ENCODE peak calls at places on chromosomes 1 and 21, in ten cellular contexts. Y is lower lobe of right lung, E is MM.1S, A is Caco-2, K is esophagus squamous epithelium, S is A549, C is right cardiac atrium, U is IMR-90, W is fibroblast of lung, G is aorta. M is an unnamed sample. For H3K4me1, the result is how much of the 10 kb centered on the place peaks cover.

GRCh38 chr1:184755226-184756065 is 788 bp upstream of the EDEM3 start:
- DNase-seq in Y (no peak), E (peak), A (peak), K (no peak), S (peak), C (no peak), U (no peak), W (peak), G (no peak), M (no peak)

GRCh38 chr1:20560966-20561365 is 8.6 kb downstream of the FAM43B start:
- DNase-seq in Y (no peak), E (no peak), A (no peak), K (no peak), S (no peak), C (no peak), U (no peak), W (no peak), G (no peak), M (no peak)

GRCh38 chr1:11337536-11338350 is 64.7 kb downstream of the UBIAD1 start:
- DNase-seq in Y (peak), E (peak), A (peak), K (no peak), S (peak), C (peak), U (no peak), W (no peak), G (peak), M (no peak)

GRCh38 chr1:54118704-54119103 is 34.1 kb downstream of the CDCP2 start:
- DNase-seq in Y (no peak), E (no peak), A (no peak), K (no peak), S (peak), C (no peak), U (peak), W (peak), G (no peak), M (no peak)

GRCh38 chr1:16981269-16981849 is 939 bp upstream of the MFAP2 start:
- DNase-seq in Y (no peak), E (no peak), A (no peak), K (no peak), S (no peak), C (no peak), U (peak), W (peak), G (no peak), M (no peak)

GRCh38 chr1:227935826-227936225 is 11.9 kb downstream of the WNT9A start:
- DNase-seq in Y (no peak), E (no peak), A (no peak), K (no peak), S (no peak), C (no peak), U (no peak), W (no peak), G (no peak), M (peak)

GRCh38 chr1:91243171-91243570 is 161.5 kb downstream of the HFM1 start:
- DNase-seq in Y (no peak), E (no peak), A (no peak), K (no peak), S (no peak), C (no peak), U (no peak), W (no peak), G (no peak), M (no peak)

GRCh38 chr1:170271430-170271829 is 125.7 kb downstream of the NTMT2 start:
- DNase-seq in Y (no peak), E (no peak), A (no peak), K (no peak), S (no peak), C (no peak), U (no peak), W (no peak), G (no peak), M (no peak)

GRCh38 chr1:89125571-89126233 is at the start of gene GBP2:
- DNase-seq in Y (no peak), E (peak), A (no peak), K (no peak), S (peak), C (peak), U (peak), W (peak), G (no peak), M (no peak)

GRCh38 chr1:90957497-90957896 is 64.3 kb downstream of the ZNF644 start:
- DNase-seq in Y (no peak), E (no peak), A (no peak), K (no peak), S (no peak), C (no peak), U (no peak), W (no peak), G (no peak), M (no peak)

GRCh38 chr21:35838350-35838749 is 222.0 kb downstream of the SETD4 start:
- DNase-seq in Y (no peak), E (no peak), A (no peak), K (no peak), S (no peak), C (no peak), U (no peak), W (no peak), G (no peak), M (no peak)

GRCh38 chr1:33360367-33360766 is 39.5 kb upstream of the A3GALT2 start:
- DNase-seq in Y (no peak), E (no peak), A (no peak), K (no peak), S (no peak), C (no peak), U (no peak), W (no peak), G (no peak), M (no peak)

GRCh38 chr1:222525956-222526355 is 21.9 kb downstream of the HHIPL2 start:
- DNase-seq in Y (no peak), E (no peak), A (no peak), K (no peak), S (no peak), C (no peak), U (no peak), W (no peak), G (no peak), M (no peak)

GRCh38 chr1:114979278-114979891 is 50.2 kb upstream of the TSHB start:
- DNase-seq in Y (no peak), E (peak), A (peak), K (no peak), S (peak), C (peak), U (peak), W (peak), G (peak), M (no peak)

GRCh38 chr21:45622416-45623097 is 21.0 kb upstream of the PCBP3 start:
- DNase-seq in Y (no peak), E (no peak), A (no peak), K (no peak), S (no peak), C (no peak), U (no peak), W (no peak), G (no peak), M (peak)

GRCh38 chr1:169921080-169921479 is 27.4 kb upstream of the SCYL3 start:
- DNase-seq in Y (no peak), E (no peak), A (no peak), K (no peak), S (no peak), C (no peak), U (no peak), W (no peak), G (no peak), M (no peak)

GRCh38 chr1:11483581-11484320 is 4.8 kb downstream of the DISP3 start:
- DNase-seq in Y (no peak), E (no peak), A (peak), K (no peak), S (no peak), C (no peak), U (no peak), W (no peak), G (no peak), M (no peak)

GRCh38 chr1:41274827-41275519 is 32.9 kb upstream of the SCMH1 start:
- DNase-seq in Y (no peak), E (no peak), A (no peak), K (no peak), S (no peak), C (no peak), U (no peak), W (no peak), G (no peak), M (no peak)

GRCh38 chr21:46368533-46369285 is 44.8 kb downstream of the PCNT start:
- DNase-seq in Y (no peak), E (peak), A (no peak), K (no peak), S (no peak), C (no peak), U (no peak), W (no peak), G (no peak), M (no peak)

GRCh38 chr1:5706239-5706638 is 286.0 kb downstream of the NPHP4 start:
- DNase-seq in Y (peak), E (no peak), A (no peak), K (no peak), S (no peak), C (no peak), U (no peak), W (no peak), G (no peak), M (peak)
- H3K4me1 ChIP-seq in Y (under half), E (under half), A (under half), K (under half), S (under half), C (under half), U (under half), W (under half), G (under half), M (under half)

GRCh38 chr1:12706061-12706460 is 9.8 kb upstream of the AADACL3 start:
- DNase-seq in Y (no peak), E (no peak), A (no peak), K (no peak), S (no peak), C (no peak), U (no peak), W (no peak), G (no peak), M (no peak)
- H3K4me3 ChIP-seq in Y (no peak), E (no peak), A (no peak), K (no peak), S (no peak), C (no peak), U (no peak), W (no peak), G (no peak), M (no peak)

DNA sequence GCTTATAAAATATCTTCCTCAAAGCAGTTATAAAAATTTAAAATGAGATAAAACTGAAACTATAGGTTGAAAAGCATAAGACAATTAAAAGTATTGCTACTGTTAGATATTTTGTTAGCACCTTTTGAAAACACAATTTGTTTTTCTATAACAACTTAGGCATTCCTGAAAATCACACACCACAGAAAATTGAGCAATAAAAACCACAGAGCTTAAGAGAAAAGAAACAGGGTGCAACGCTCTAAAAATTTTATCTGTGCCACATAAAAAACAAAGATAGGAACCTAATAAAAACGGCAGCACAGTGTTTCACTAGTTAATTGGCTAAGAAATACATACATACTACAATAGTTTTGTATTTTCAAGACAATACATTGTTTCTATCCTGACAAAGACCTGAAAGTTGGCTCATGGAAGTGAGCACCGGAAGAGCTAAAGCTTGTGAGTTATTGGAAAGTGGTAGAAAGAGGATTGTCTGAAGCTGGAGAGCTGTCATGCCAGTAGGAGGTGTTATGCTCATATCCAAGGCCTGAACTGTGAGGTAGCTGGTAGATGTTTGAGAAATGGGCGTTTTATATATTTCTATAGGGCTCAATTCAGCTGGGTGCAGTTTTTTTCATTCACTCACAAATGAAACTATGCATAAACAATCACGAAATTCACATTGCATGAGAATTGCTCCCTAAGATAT is 45.8 kb downstream of the RGS7 start:
- DNase-seq in Y (no peak), E (no peak), A (no peak), K (no peak), S (no peak), C (no peak), U (peak), W (no peak), G (no peak), M (no peak)
- H3K4me1 ChIP-seq in Y (under half), E (under half), A (under half), K (under half), S (under half), C (under half), U (under half), W (under half), G (under half), M (under half)

DNA sequence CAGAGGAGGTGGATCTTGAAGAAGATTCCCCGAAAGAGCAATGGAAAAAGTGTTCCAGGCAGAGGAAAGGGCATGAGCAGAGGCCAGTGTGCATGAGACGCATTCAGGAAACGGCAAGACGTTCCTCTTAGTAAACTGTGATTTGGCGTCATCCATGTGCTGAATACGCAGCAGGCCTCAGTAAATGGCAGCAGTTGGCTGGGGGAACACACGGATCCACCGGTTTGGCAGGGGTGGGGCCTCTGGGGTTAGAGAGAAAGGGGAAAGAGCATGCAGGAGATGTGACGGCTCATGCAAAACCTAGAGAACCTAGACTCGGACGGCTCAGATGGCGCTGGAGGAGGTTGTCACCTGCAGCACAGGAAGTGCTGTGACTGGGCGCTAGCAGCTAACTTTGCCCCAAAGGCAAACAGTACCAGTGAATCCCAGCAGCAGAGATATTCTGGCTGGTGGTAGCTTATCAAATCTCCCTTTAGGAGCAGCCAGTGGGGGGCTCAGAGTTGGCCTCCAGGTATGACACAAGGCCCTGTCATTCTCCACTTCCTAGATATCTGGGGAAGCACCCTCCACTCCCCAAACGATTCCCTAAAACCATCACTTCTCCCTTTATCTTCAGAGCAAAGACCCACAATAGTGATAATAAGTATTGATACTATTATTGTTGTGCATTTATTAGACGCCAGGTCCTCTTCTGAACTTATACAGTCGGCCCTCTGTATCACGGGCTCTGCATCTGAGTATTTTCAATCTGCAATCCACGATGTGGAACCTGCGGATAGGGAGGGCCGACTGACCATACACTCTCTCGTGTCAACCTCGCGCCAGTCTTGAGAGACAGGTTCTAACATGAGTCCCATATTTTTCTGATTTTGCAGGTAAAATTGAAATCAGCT is 7.6 kb downstream of the LAPTM5 start:
- DNase-seq in Y (no peak), E (peak), A (no peak), K (no peak), S (no peak), C (peak), U (no peak), W (no peak), G (no peak), M (no peak)
- H3K4me3 ChIP-seq in Y (no peak), E (peak), A (no peak), K (no peak), S (no peak), C (no peak), U (no peak), W (no peak), G (no peak), M (no peak)

GRCh38 chr1:156075775-156076204 is 6.5 kb downstream of the MEX3A start:
- DNase-seq in Y (no peak), E (no peak), A (no peak), K (no peak), S (no peak), C (no peak), U (no peak), W (no peak), G (no peak), M (no peak)

GRCh38 chr1:156073740-156074139 is 8.5 kb downstream of the MEX3A start:
- DNase-seq in Y (no peak), E (no peak), A (no peak), K (no peak), S (no peak), C (no peak), U (no peak), W (no peak), G (no peak), M (no peak)

GRCh38 chr1:156075158-156075557 is 7.1 kb downstream of the MEX3A start:
- DNase-seq in Y (no peak), E (no peak), A (no peak), K (no peak), S (no peak), C (peak), U (no peak), W (no peak), G (no peak), M (no peak)

GRCh38 chr1:156073110-156073693 is 9.1 kb downstream of the MEX3A start:
- DNase-seq in Y (no peak), E (no peak), A (no peak), K (no peak), S (no peak), C (peak), U (no peak), W (no peak), G (no peak), M (no peak)

DNA sequence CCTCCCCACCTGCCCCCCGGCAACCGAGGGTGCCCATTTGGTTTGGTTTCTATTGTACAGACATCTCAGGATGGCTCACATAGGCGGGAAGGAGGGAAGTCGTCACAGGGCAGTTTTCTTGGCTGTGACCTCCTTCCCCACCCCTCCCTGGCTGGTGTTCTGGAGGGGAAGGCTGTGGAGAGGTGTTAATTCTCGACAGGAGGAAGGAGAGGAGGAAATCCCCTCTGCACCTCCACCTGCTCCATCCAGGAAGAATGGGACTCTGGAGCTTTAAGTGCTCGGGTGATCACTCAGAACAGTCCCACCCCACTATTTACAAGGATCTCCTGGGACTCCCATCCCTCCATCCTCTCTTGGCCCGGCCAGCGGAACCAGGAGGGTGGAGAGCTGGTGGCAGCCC is 7.6 kb downstream of the MEX3A start:
- DNase-seq in Y (no peak), E (no peak), A (no peak), K (no peak), S (no peak), C (peak), U (no peak), W (no peak), G (no peak), M (no peak)
- H3K4me1 ChIP-seq in Y (under half), E (under half), A (under half), K (under half), S (under half), C (under half), U (under half), W (under half), G (under half), M (under half)

GRCh38 chr21:39221282-39221996 is 38.2 kb upstream of the PSMG1 start:
- DNase-seq in Y (peak), E (no peak), A (no peak), K (no peak), S (no peak), C (no peak), U (no peak), W (no peak), G (no peak), M (no peak)

GRCh38 chr21:39224930-39225329 is 41.7 kb upstream of the PSMG1 start:
- DNase-seq in Y (no peak), E (no peak), A (no peak), K (no peak), S (no peak), C (no peak), U (no peak), W (peak), G (no peak), M (no peak)

GRCh38 chr21:39218082-39218409 is 34.8 kb upstream of the PSMG1 start:
- DNase-seq in Y (no peak), E (no peak), A (no peak), K (no peak), S (no peak), C (no peak), U (no peak), W (no peak), G (no peak), M (no peak)

GRCh38 chr21:39220150-39220549 is 36.9 kb upstream of the PSMG1 start:
- DNase-seq in Y (no peak), E (no peak), A (no peak), K (no peak), S (no peak), C (no peak), U (no peak), W (no peak), G (no peak), M (no peak)

DNA sequence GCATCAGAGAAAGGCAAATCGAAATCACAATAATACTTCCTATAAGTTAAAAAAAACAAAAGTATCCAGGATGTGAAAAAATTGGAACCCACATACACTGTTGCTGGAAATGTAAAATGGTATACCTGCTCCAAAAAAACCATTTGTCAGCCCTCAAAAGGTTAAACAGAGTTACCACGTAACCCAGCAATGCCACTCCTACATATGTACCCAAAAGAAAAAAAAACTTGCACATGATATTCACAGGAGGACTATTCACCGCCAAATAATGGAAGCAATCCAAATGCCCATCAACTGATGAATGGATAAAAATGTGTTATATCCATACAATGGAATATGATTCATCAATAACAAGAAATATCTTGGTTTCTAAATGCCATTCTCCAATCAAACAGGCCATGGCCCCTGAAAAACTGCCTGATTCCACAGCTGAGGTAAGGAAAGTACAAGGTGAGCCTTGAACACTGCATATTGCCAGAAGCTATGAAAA is 38.8 kb upstream of the PSMG1 start:
- DNase-seq in Y (no peak), E (no peak), A (no peak), K (no peak), S (no peak), C (no peak), U (no peak), W (no peak), G (no peak), M (no peak)
- H3K4me3 ChIP-seq in Y (no peak), E (no peak), A (no peak), K (no peak), S (no peak), C (no peak), U (no peak), W (no peak), G (no peak), M (no peak)

DNA sequence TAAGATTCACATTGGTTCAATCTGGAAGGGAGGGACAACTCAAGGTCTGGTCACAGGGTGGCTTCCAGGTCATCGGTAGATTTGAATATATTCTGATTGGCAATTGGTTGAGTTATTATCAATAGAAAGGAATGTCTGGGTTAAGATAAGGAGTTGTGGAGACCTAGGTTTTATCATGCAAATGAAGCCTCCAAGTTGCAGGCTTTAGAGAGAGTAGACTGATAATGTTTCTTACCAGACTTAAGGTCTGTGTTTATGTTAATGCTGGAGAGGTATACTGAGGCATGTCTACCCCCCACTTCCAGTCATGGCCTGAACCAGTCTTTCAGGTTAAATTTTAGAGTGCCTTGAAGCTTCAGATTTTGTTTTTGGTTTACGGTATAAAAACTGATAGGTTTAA is 29.7 kb downstream of the USP25 start:
- DNase-seq in Y (no peak), E (no peak), A (no peak), K (no peak), S (no peak), C (no peak), U (no peak), W (no peak), G (no peak), M (no peak)
- H3K4me1 ChIP-seq in Y (half or more), E (under half), A (under half), K (under half), S (under half), C (under half), U (under half), W (under half), G (under half), M (under half)